ENCODE peak calls at places on chromosomes 4 and X, in seven cellular contexts. W, Q, T, O, H, Y and P are unnamed samples.

GRCh38 chr4:150010525-150011126 is 67.6 kb upstream of the DCLK2 start:
- DNase-seq in Q (peak; percentile 27), W (peak; percentile 80), H (peak; percentile 15), T (no peak), O (peak; percentile 76), Y (no peak), P (no peak)

GRCh38 chr4:182616476-182616875 is 300.7 kb downstream of the DCTD start:
- DNase-seq in O (no peak), H (no peak), W (no peak), T (no peak), Y (no peak), Q (no peak), P (no peak)

GRCh38 chr4:19195696-19196095 is 1056.0 kb upstream of the SLIT2 start:
- DNase-seq in T (no peak), W (no peak), Y (no peak), Q (no peak), H (no peak), O (peak; percentile 79), P (no peak)

GRCh38 chr4:13558881-13559280 is 14.6 kb upstream of the NKX3-2 start:
- DNase-seq in H (no peak), W (no peak), Q (no peak), T (no peak), O (no peak), Y (no peak), P (no peak)

GRCh38 chrX:9628779-9629493 is 136.7 kb downstream of the GPR143 start:
- DNase-seq in Q (peak; percentile 31), W (no peak), Y (no peak), O (no peak), H (no peak), T (no peak), P (no peak)

GRCh38 chrX:40273356-40274050 is 175.7 kb upstream of the BCOR start:
- DNase-seq in O (no peak), Y (no peak), H (peak; percentile 31), T (no peak), W (peak; percentile 51), Q (no peak), P (no peak)

GRCh38 chrX:1020634-1021166 is 191.7 kb downstream of the CRLF2 start:
- DNase-seq in T (no peak), H (no peak), Q (no peak), Y (no peak), W (no peak), O (no peak), P (no peak)

GRCh38 chrX:54444752-54445151 is 4.5 kb downstream of the TSR2 start:
- DNase-seq in Q (no peak), Y (no peak), O (no peak), H (no peak), T (no peak), W (no peak), P (no peak)

GRCh38 chr4:25914670-25915358 is 794 bp downstream of the SMIM20 start:
- DNase-seq in T (no peak), W (no peak), H (no peak), Y (no peak), Q (no peak), O (no peak), P (no peak)

GRCh38 chr4:107618656-107619055 is 101.4 kb downstream of the PAPSS1 start:
- DNase-seq in T (no peak), Y (no peak), H (no peak), Q (no peak), W (no peak), O (no peak), P (no peak)

GRCh38 chr4:53764761-53765490 is 173.6 kb upstream of the LNX1 start:
- DNase-seq in Y (no peak), T (no peak), Q (no peak), O (no peak), W (no peak), H (no peak), P (no peak)

GRCh38 chr4:80387390-80388283 is 52.1 kb downstream of the CFAP299 start:
- DNase-seq in T (no peak), W (no peak), O (no peak), Q (no peak), Y (no peak), H (no peak), P (no peak)

GRCh38 chrX:151019837-151020236 is 36.7 kb downstream of the HMGB3 start:
- DNase-seq in Y (no peak), W (peak; percentile 41), Q (no peak), O (no peak), H (no peak), T (no peak), P (no peak)

GRCh38 chr4:76035146-76035545 is 724 bp downstream of the CXCL11 start:
- DNase-seq in Q (no peak), Y (no peak), O (no peak), H (no peak), W (no peak), T (no peak), P (no peak)

GRCh38 chrX:34875204-34875603 is 67.4 kb upstream of the FAM47B start:
- DNase-seq in W (peak; percentile 50), H (no peak), O (no peak), T (no peak), Q (no peak), Y (no peak), P (no peak)

GRCh38 chr4:87032884-87033533 is 98.2 kb downstream of the AFF1 start:
- DNase-seq in Y (no peak), H (no peak), W (peak; percentile 94), O (peak; percentile 38), T (no peak), Q (no peak), P (no peak)

GRCh38 chrX:134526399-134526798 is 66.4 kb downstream of the HPRT1 start:
- DNase-seq in Y (no peak), W (no peak), O (no peak), H (no peak), Q (no peak), T (no peak), P (no peak)

GRCh38 chr4:144302704-144303536 is 162.4 kb upstream of the GYPA start:
- DNase-seq in Q (no peak), W (no peak), T (no peak), O (no peak), H (no peak), Y (peak; percentile 21), P (no peak)

GRCh38 chrX:11010476-11010875 is 100.7 kb upstream of the HCCS start:
- DNase-seq in W (no peak), H (no peak), T (no peak), Q (no peak), O (no peak), Y (no peak), P (no peak)

GRCh38 chrX:39756086-39756883 is 341.5 kb downstream of the BCOR start:
- DNase-seq in O (no peak), Q (no peak), W (no peak), Y (no peak), H (no peak), T (no peak), P (no peak)

GRCh38 chr4:15681372-15682339 is at the start of gene FAM200B:
- DNase-seq in H (peak; percentile 99), T (peak; percentile 98), Y (peak; percentile 95), W (peak; percentile 99), Q (peak; percentile 100), O (peak; percentile 100), P (peak; percentile 95)
- TF ChIP-seq CTCF in H (peak; percentile 39), T (no peak), Y (no peak), W (peak; percentile 31), Q (peak; percentile 25), O (peak; percentile 20), P (no peak)

DNA sequence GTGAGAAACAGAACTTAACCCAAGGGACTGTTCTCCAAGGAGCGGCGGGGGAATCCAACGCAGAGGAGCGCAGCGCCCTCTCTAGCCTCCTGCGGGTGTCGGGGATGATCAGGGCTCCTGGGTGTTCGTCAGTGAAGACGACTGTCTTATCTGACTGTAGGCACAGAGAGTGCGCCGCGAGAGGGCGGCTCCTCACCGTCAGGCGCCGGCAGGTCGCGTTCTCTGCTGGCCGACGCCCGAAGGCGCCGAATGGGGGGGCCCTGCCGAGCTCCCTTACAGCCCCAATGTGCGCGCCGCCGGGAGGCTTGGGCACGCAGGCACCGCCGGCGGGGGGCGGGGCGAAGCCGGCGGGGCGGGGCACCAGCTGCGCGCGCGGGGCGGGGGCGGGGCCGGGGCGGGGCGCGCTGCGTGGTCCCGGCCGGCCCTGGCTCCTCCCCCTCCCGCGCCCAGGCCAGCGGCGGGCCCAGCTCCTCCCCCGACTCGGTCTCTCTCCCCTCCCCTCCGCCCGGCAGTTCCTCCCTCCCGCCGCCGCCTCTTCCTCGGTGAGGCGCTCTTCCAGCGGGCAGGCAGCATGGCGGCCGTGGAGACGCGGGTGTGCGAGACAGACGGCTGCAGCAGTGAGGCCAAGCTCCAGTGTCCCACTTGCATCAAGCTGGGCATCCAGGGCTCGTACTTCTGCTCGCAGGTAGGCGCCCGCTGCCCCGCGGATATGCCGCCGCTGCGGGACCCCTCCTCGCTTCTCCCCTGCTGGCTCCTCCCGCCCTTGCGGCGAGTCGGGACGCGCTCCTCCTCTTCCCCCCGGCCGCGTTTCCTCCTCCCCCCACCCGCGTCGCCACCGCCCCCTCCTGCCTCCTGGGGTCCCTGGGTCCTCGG is at the start of gene METAP1:
- DNase-seq in T (peak; percentile 92), O (peak; percentile 97), W (peak; percentile 96), Q (peak; percentile 97), H (peak; percentile 95), Y (peak; percentile 94), P (peak; percentile 94)
- TF ChIP-seq CTCF in T (no peak), O (peak; percentile 70), W (peak; percentile 60), Q (peak; percentile 34), H (peak; percentile 45), Y (peak; percentile 47), P (peak; percentile 63)

DNA sequence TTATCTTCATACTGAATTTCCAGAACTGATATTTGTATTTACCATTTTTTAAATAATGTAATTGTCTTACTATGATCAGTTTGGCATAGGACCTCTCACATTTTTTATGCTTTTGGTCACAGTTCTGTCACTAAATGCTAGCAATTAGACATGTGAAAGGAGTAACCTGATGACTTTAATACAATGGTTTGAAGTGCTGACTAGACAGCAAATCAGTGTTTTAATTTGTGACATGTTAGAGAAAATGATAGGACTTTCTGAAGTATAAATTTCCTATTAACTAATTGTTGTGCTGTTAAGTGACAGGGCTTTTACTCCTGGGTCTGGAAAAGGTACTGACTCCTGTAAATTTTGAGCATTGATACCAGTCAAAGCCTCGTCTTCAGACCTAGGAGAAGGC is 117.5 kb downstream of the ZNF330 start:
- DNase-seq in O (no peak), T (no peak), Q (no peak), H (no peak), Y (no peak), W (no peak), P (no peak)
- TF ChIP-seq CTCF in O (no peak), T (no peak), Q (no peak), H (no peak), Y (no peak), W (no peak), P (no peak)

DNA sequence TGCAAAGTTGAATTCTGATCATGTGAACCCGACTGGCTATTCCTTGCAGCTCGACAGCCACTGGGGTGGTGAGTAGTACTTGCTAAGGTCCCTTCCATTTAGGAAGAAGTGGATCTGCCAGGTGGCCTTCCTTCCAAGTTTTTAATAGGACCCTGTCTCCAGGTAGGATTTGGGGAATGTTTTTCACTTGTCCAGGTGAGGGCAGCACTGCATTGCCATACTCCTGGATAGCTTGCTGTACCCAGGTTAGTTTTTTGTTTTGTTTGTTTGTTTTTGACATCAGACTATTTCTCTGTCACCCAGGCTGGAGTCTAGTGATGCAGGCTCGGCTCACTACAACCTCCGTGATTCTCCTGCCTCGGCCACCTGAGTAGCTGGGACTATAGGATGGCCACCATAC is 29.8 kb downstream of the SAGE1 start:
- DNase-seq in Y (no peak), Q (no peak), H (no peak), W (no peak), O (no peak), T (no peak), P (no peak)
- TF ChIP-seq CTCF in Y (no peak), Q (no peak), H (no peak), W (no peak), O (peak; percentile 40), T (no peak), P (no peak)